ENCODE peak calls at places on chromosomes 5 and 9, in four cellular contexts. U is uterus, I is Caco-2, S is ovary. N is an unnamed sample. For H3K9me3, the result is how much of the 10 kb centered on the place peaks cover.

GRCh38 chr5:3310551-3311340 is 284.9 kb upstream of the IRX1 start:
- DNase-seq in U (no peak), I (no peak), S (no peak), N (no peak)

GRCh38 chr5:145887976-145888574 is 15.3 kb upstream of the GRXCR2 start:
- DNase-seq in U (no peak), I (peak), S (no peak), N (peak)

GRCh38 chr9:108933641-108934322 is at the start of gene ELP1:
- DNase-seq in U (peak), I (peak), S (peak), N (peak)

GRCh38 chr5:42636425-42636824 is 120.2 kb upstream of the CCDC152 start:
- DNase-seq in U (no peak), I (peak), S (no peak), N (no peak)

GRCh38 chr9:78967557-78968212 is 604.1 kb upstream of the TLE4 start:
- DNase-seq in U (no peak), I (peak), S (no peak), N (no peak)

GRCh38 chr9:137458194-137459146 is 664 bp downstream of the NSMF start:
- DNase-seq in U (peak), I (no peak), S (peak), N (no peak)

GRCh38 chr9:121736964-121737462 is 85.6 kb downstream of the DAB2IP start:
- DNase-seq in U (no peak), I (peak), S (peak), N (no peak)

GRCh38 chr9:114321759-114322158 is 1.1 kb upstream of the ORM1 start:
- DNase-seq in U (no peak), I (no peak), S (no peak), N (no peak)

GRCh38 chr9:72415163-72415562 is 50.2 kb upstream of the ZFAND5 start:
- DNase-seq in U (no peak), I (no peak), S (no peak), N (no peak)

GRCh38 chr9:90032296-90033029 is 427.7 kb downstream of the GADD45G start:
- DNase-seq in U (no peak), I (no peak), S (no peak), N (no peak)

GRCh38 chr5:4206127-4206526 is 610.5 kb downstream of the IRX1 start:
- DNase-seq in U (no peak), I (no peak), S (no peak), N (no peak)

GRCh38 chr9:120344230-120344629 is 235.7 kb downstream of the CDK5RAP2 start:
- DNase-seq in U (no peak), I (no peak), S (no peak), N (no peak)

GRCh38 chr9:130860458-130861316 is 25.6 kb downstream of the ABL1 start:
- DNase-seq in U (peak), I (no peak), S (peak), N (no peak)

GRCh38 chr5:43973318-43973717 is 370.3 kb downstream of the NNT start:
- DNase-seq in U (no peak), I (peak), S (no peak), N (no peak)

GRCh38 chr5:90528704-90529233 is 615 bp downstream of the LYSMD3 start:
- DNase-seq in U (peak), I (peak), S (no peak), N (no peak)

GRCh38 chr5:148687427-148687826 is 33.1 kb upstream of the HTR4 start:
- DNase-seq in U (no peak), I (peak), S (no peak), N (peak)

GRCh38 chr5:14180437-14180836 is 37.3 kb downstream of the TRIO start:
- DNase-seq in U (no peak), I (no peak), S (no peak), N (no peak)

GRCh38 chr5:14178091-14178490 is 34.9 kb downstream of the TRIO start:
- DNase-seq in U (no peak), I (no peak), S (no peak), N (no peak)

GRCh38 chr5:14177651-14178050 is 34.5 kb downstream of the TRIO start:
- DNase-seq in U (no peak), I (no peak), S (no peak), N (no peak)

GRCh38 chr5:14179446-14179845 is 36.3 kb downstream of the TRIO start:
- DNase-seq in U (no peak), I (peak), S (no peak), N (no peak)

GRCh38 chr5:14178671-14179211 is 35.6 kb downstream of the TRIO start:
- DNase-seq in U (no peak), I (no peak), S (no peak), N (no peak)
- H3K4me3 ChIP-seq in U (no peak), I (no peak), S (no peak), N (no peak)

DNA sequence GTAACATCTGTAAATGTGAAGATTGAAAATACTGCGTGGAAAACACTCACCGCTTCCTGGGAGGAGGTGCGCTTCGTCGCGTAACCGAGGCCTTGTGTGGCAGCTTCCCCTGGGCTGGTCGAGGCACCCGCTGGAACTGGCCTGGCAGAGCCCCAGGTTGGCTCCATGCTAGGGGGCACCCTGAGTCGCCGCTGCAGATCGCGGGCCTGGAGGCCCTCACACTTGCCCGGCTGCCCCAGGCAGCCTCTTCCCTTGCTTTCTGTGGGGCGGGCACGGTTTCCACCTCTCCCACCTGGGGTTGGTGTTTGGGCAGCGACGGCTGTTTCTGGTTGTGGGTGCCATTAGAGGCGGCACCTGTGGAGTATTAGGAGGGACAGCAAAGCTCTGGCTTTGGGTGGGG is 852 bp downstream of the ZNF354C start:
- DNase-seq in U (peak), I (no peak), S (peak), N (no peak)
- H3K9me3 ChIP-seq in U (under half), I (under half), S (under half), N (under half)

GRCh38 chr5:178115835-178116405 is 2.6 kb downstream of the N4BP3 start:
- DNase-seq in U (no peak), I (no peak), S (no peak), N (no peak)

GRCh38 chr5:178116406-178116885 is 3.1 kb downstream of the N4BP3 start:
- DNase-seq in U (no peak), I (no peak), S (no peak), N (no peak)

GRCh38 chr5:178114325-178115135 is 1.2 kb downstream of the N4BP3 start:
- DNase-seq in U (no peak), I (no peak), S (no peak), N (no peak)

GRCh38 chr5:178113841-178114324 is 551 bp downstream of the N4BP3 start:
- DNase-seq in U (no peak), I (peak), S (no peak), N (no peak)

DNA sequence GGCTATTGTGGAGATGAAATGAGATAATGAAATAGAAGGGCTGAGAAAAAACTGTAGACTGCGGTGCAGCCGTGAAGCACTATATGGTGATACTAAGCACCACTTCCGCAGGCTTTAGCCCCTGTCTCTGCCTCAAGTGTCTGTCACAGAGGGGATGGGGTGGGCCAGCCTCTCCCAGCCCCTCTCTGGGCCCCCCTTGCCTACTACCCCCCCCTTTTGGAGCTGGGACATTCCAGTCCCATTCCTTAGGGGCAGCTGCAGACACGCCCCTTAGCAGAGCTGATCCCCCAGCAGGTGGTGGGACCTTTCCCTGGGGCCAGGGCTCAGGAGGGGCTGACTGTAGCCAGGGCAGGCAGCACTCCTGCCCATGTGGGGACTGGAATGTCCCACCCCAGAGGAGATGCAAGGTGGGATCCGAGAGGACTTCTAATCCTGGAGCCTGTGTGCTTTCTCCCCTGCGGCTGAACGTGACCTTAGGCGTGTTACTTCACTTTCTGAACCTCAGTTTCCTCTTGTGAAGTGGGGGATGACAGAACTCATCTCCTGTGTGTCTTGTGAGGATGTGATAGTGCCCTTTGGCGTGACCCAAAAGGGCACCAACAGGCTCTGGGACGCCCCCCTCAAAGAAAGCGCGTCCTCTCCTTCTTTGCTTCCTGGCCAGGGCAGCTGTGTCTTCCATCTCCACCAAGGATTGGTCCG is 2.0 kb downstream of the N4BP3 start:
- DNase-seq in U (no peak), I (no peak), S (no peak), N (no peak)
- H3K4me3 ChIP-seq in U (no peak), I (no peak), S (no peak), N (peak)

DNA sequence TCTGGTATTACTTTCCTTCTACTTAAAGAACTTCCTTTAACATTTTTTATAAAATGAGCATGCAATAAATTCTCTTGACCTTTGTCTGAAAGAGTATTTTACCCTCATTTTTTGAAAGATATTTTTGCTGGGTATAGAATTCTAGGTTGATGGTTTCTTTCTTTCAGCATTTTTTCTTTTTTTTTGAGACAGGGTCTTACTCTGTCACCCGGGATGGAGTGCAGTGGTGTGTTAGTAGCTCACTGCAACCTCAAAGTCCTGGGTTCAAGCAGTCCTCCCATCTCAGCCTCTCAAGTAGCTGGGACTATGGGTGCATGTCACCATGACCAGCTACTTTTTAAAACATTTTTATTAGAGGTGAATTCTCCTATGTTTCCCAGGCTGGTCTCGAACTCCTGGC is 10.7 kb upstream of the TSC1 start:
- DNase-seq in U (no peak), I (no peak), S (no peak), N (no peak)
- H3K9me3 ChIP-seq in U (under half), I (under half), S (under half), N (under half)

N was measured in iPS DF 6.9.